ENCODE peak calls at places on chromosomes 11 and 22, in ten cellular contexts. H is AG04449, S is prostate gland, C is progenitor cell of endocrine pancreas, E is pancreas, Z is endothelial cell, F is brain microvascular endothelial cell, L is GM12878, P is ovary, U is foreskin fibroblast. Q is an unnamed sample.

GRCh38 chr11:16818284-16818683 is 79.8 kb downstream of the C11orf58 start:
- DNase-seq in H (no peak), S (no peak), C (no peak), E (no peak), Z (no peak), F (peak), L (no peak), P (no peak), U (no peak), Q (peak)

GRCh38 chr11:93936416-93936815 is 84.7 kb upstream of the HEPHL1 start:
- DNase-seq in H (no peak), S (no peak), C (no peak), E (no peak), Z (no peak), F (no peak), L (no peak), P (no peak), U (no peak), Q (no peak)

GRCh38 chr11:67311556-67312082 is 8.3 kb downstream of the SSH3 start:
- DNase-seq in H (no peak), S (no peak), C (no peak), E (no peak), Z (no peak), F (no peak), L (no peak), P (no peak), U (no peak), Q (no peak)

GRCh38 chr11:61874460-61874809 is 16.9 kb downstream of the FADS3 start:
- DNase-seq in H (no peak), S (no peak), C (no peak), E (peak), Z (no peak), F (no peak), L (no peak), P (no peak), U (no peak), Q (no peak)

GRCh38 chr11:103536335-103536722 is 427.1 kb downstream of the DYNC2H1 start:
- DNase-seq in H (no peak), S (no peak), C (no peak), E (no peak), Z (no peak), F (no peak), L (no peak), P (no peak), U (no peak), Q (no peak)

GRCh38 chr11:2207773-2208621 is 36.4 kb upstream of the TH start:
- DNase-seq in H (no peak), S (no peak), C (peak), E (no peak), Z (peak), F (no peak), L (no peak), P (peak), U (no peak), Q (no peak)

GRCh38 chr11:112852141-112852853 is 108.9 kb upstream of the NCAM1 start:
- DNase-seq in H (no peak), S (no peak), C (no peak), E (no peak), Z (no peak), F (no peak), L (no peak), P (no peak), U (peak), Q (no peak)

GRCh38 chr11:117171648-117172051 is 6.9 kb upstream of the SIDT2 start:
- DNase-seq in H (no peak), S (no peak), C (no peak), E (no peak), Z (no peak), F (peak), L (no peak), P (no peak), U (peak), Q (no peak)

GRCh38 chr22:31262369-31263133 is 29.7 kb downstream of the PIK3IP1 start:
- DNase-seq in H (no peak), S (no peak), C (no peak), E (no peak), Z (no peak), F (no peak), L (no peak), P (no peak), U (no peak), Q (no peak)

GRCh38 chr22:45212992-45213751 is 27.5 kb downstream of the KIAA0930 start:
- DNase-seq in H (no peak), S (no peak), C (no peak), E (no peak), Z (no peak), F (peak), L (no peak), P (no peak), U (no peak), Q (no peak)

GRCh38 chr11:43944761-43945311 is 2.4 kb downstream of the C11orf96 start:
- DNase-seq in H (no peak), S (peak), C (peak), E (peak), Z (peak), F (peak), L (no peak), P (peak), U (no peak), Q (no peak)

GRCh38 chr11:43947815-43948214 is 5.4 kb downstream of the C11orf96 start:
- DNase-seq in H (no peak), S (no peak), C (no peak), E (no peak), Z (no peak), F (no peak), L (no peak), P (peak), U (no peak), Q (no peak)

GRCh38 chr11:43943931-43944751 is 1.7 kb downstream of the C11orf96 start:
- DNase-seq in H (no peak), S (no peak), C (no peak), E (peak), Z (peak), F (peak), L (no peak), P (peak), U (no peak), Q (no peak)

GRCh38 chr11:43948341-43949185 is 6.1 kb downstream of the C11orf96 start:
- DNase-seq in H (no peak), S (no peak), C (no peak), E (no peak), Z (no peak), F (no peak), L (no peak), P (no peak), U (no peak), Q (no peak)

GRCh38 chr11:43947003-43947500 is 4.6 kb downstream of the C11orf96 start:
- DNase-seq in H (no peak), S (no peak), C (no peak), E (no peak), Z (no peak), F (no peak), L (no peak), P (peak), U (no peak), Q (no peak)
- TF ChIP-seq CTCF in H (peak), S (no peak), C (peak), E (no peak), Z (no peak), F (peak), L (peak), P (no peak), U (peak), Q (peak)

DNA sequence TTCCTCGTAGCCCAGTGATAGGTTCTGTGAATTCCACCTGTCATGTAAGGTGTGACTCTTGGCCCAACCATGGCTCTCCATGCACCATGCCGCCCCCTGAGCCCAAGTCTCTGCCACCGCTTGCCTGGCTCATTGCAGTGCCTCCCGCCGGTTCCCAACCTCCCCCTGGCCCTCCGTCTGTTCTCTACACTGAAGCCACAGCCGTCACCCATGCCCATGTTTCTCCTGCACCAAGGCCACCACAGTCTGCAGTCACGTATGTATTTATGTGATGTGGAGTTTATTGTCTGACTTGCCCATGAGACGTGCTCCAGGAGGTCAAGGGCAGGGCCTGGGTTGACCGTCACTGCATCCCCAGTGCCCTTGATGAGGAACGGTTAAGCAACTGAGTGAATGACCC is 35.9 kb downstream of the PKNOX2 start:
- DNase-seq in H (no peak), S (no peak), C (no peak), E (no peak), Z (no peak), F (no peak), L (no peak), P (no peak), U (no peak), Q (no peak)
- TF ChIP-seq CTCF in H (no peak), S (no peak), C (no peak), E (no peak), Z (no peak), F (no peak), L (no peak), P (no peak), U (no peak), Q (no peak)

GRCh38 chr11:122910775-122911174 is 28.2 kb downstream of the JHY start:
- DNase-seq in H (no peak), S (no peak), C (no peak), E (no peak), Z (no peak), F (peak), L (no peak), P (no peak), U (peak), Q (peak)
- TF ChIP-seq CTCF in H (no peak), S (peak), C (peak), E (no peak), Z (no peak), F (peak), L (peak), P (no peak), U (no peak), Q (peak)

DNA sequence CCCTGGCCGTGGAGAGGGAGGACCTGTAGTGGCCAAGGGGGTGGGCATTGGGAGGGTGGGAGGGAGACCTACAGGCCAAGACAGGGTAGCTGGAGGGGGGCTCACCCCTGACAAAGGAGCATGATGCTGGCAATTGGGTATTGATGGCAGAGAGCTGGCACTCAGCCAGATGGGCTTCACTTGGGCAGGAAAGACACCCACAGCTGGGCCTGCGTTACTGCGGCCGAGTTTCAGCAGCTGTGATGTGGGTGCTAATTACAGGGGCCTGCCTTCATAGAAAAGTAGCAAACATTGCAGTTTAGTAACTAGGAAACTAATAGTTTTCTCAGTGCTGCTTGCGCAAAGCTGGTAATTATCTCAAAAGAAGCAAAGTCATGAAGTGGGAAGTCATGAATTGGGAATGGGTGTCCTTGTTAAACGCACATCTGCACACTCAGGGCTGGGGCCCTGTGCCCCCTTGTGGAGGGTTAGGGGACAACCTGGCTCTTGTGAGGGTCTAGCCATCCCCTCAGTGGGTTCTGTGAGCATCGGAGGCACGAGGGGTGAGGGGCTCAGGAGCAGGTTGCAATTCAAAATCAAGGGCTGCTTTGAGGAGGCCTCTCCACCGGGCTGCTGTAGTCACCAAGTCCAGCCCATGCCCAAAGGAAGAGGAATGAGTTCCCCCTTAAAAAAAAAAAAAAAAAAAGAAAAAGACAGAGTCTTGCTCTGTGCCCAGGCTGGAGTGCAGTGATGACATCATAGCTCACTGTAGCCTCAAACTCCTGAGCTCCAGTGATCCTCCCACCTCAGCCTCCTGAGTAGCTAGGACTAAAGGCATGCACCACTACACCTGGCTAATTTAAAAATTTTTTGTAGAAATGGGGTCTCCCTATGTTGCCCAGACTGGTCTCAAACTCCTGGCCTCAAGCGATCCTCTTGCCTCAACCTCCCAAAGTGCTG is 24.4 kb upstream of the TXNRD2 start:
- DNase-seq in H (no peak), S (no peak), C (no peak), E (peak), Z (peak), F (no peak), L (no peak), P (no peak), U (no peak), Q (no peak)
- TF ChIP-seq CTCF in H (peak), S (peak), C (peak), E (no peak), Z (peak), F (peak), L (peak), P (no peak), U (peak), Q (peak)

DNA sequence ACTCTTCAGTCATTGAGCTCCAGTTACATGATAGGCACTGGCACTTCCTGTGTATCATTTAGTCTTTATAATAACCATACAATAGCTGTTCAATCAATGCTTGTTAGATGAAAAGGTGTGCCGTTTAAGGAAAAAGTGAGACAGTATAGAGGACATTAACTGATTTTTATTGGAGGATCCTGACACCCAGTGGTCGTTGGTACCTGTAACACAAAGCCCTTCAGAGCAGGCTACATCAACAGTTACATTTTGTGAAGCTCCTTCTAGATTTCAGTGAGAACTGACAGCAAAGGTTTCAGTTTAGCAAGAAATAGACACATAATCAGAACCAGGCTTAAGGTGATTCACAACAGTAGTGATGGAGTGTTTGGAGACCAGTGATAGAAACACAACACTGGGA is 44.2 kb downstream of the CCDC81 start:
- DNase-seq in H (no peak), S (no peak), C (no peak), E (no peak), Z (no peak), F (no peak), L (no peak), P (no peak), U (no peak), Q (no peak)
- TF ChIP-seq CTCF in H (peak), S (no peak), C (peak), E (no peak), Z (no peak), F (peak), L (peak), P (no peak), U (peak), Q (peak)

GRCh38 chr11:88478136-88478785 is 140.7 kb upstream of the CTSC start:
- DNase-seq in H (no peak), S (no peak), C (no peak), E (no peak), Z (no peak), F (no peak), L (no peak), P (no peak), U (no peak), Q (no peak)
- TF ChIP-seq CTCF in H (no peak), S (no peak), C (no peak), E (no peak), Z (no peak), F (no peak), L (no peak), P (no peak), U (no peak), Q (no peak)

DNA sequence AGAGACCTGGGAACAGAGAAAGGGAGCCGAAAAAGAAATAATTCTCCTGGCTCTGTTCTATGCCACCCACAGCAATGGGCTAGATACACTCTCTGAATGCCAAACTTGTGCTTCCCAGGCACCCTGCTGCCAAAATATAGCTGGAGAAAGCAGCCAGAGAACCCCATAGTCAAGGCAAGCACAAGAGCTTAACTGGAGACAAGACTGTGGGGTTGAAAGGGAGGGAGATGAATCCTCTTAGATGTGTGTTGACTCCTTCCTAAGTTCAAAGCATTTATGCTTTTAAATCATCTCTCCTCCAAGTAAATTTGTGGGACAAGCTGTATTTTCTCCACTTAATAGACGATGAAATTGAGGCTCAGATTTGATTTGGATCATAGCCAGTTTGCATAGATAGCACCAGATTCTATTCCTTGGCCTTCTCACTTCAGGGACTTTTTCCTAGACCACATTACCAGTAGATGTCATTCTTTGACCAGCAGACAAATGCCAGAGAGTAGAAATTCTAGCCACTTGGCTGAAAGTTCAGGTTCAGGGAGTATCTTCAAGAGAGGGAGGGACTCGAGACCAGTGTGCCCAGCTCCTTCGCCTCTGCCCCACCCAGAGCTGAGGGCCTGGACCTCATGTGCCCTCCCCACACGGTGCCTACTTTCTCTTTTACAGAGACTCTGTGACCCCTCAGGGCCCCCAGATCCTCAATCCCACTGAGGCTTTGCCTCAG is 16.6 kb upstream of the ETS1 start:
- DNase-seq in H (no peak), S (no peak), C (no peak), E (no peak), Z (no peak), F (no peak), L (peak), P (no peak), U (no peak), Q (no peak)
- TF ChIP-seq CTCF in H (no peak), S (no peak), C (no peak), E (no peak), Z (no peak), F (no peak), L (peak), P (no peak), U (no peak), Q (no peak)

GRCh38 chr11:62880803-62881578 is at the start of gene SLC3A2:
- DNase-seq in H (no peak), S (peak), C (peak), E (peak), Z (peak), F (peak), L (peak), P (peak), U (peak), Q (peak)
- TF ChIP-seq CTCF in H (peak), S (peak), C (peak), E (peak), Z (peak), F (peak), L (peak), P (peak), U (peak), Q (peak)

Q was measured in LNCaP clone FGC.